ENCODE peak calls at places on chromosomes 11 and 22, in five cellular contexts. One of them, this sample, is unnamed.

GRCh38 chr11:58864335-58864734 is 19.8 kb upstream of the GLYATL2 start:
- DNase-seq in anterior cingulate cortex: no peak
- DNase-seq in left lobe of liver: no peak
- DNase-seq in activated gamma-delta T cell treated with Interleukin-2 at 50 U/mL for 16 hours: no peak
- DNase-seq in cardiac muscle cell: no peak
- DNase-seq in this sample: no peak

GRCh38 chr11:4025957-4026324 is 68.7 kb upstream of the RRM1 start:
- DNase-seq in activated gamma-delta T cell treated with Interleukin-2 at 50 U/mL for 16 hours: no peak
- DNase-seq in cardiac muscle cell: peak
- DNase-seq in left lobe of liver: no peak
- DNase-seq in anterior cingulate cortex: no peak
- DNase-seq in this sample: peak

GRCh38 chr22:28013611-28014010 is 94.6 kb upstream of the PITPNB start:
- DNase-seq in anterior cingulate cortex: no peak
- DNase-seq in left lobe of liver: no peak
- DNase-seq in activated gamma-delta T cell treated with Interleukin-2 at 50 U/mL for 16 hours: no peak
- DNase-seq in cardiac muscle cell: no peak
- DNase-seq in this sample: no peak

GRCh38 chr22:30263883-30264282 is 2.8 kb downstream of the OSM start:
- DNase-seq in cardiac muscle cell: no peak
- DNase-seq in activated gamma-delta T cell treated with Interleukin-2 at 50 U/mL for 16 hours: no peak
- DNase-seq in anterior cingulate cortex: no peak
- DNase-seq in left lobe of liver: no peak
- DNase-seq in this sample: no peak

GRCh38 chr11:69624293-69624692 is 16.7 kb upstream of the CCND1 start:
- DNase-seq in activated gamma-delta T cell treated with Interleukin-2 at 50 U/mL for 16 hours: no peak
- DNase-seq in left lobe of liver: no peak
- DNase-seq in anterior cingulate cortex: no peak
- DNase-seq in cardiac muscle cell: no peak
- DNase-seq in this sample: no peak

GRCh38 chr11:82718307-82718706 is 15.4 kb downstream of the FAM181B start:
- DNase-seq in left lobe of liver: no peak
- DNase-seq in activated gamma-delta T cell treated with Interleukin-2 at 50 U/mL for 16 hours: no peak
- DNase-seq in anterior cingulate cortex: peak
- DNase-seq in cardiac muscle cell: peak
- DNase-seq in this sample: peak

GRCh38 chr11:29184939-29185890 is 831.6 kb downstream of the KCNA4 start:
- DNase-seq in anterior cingulate cortex: no peak
- DNase-seq in left lobe of liver: no peak
- DNase-seq in activated gamma-delta T cell treated with Interleukin-2 at 50 U/mL for 16 hours: no peak
- DNase-seq in cardiac muscle cell: peak
- DNase-seq in this sample: peak

GRCh38 chr11:112017538-112017937 is 7.7 kb upstream of the DLAT start:
- DNase-seq in cardiac muscle cell: peak
- DNase-seq in activated gamma-delta T cell treated with Interleukin-2 at 50 U/mL for 16 hours: no peak
- DNase-seq in left lobe of liver: peak
- DNase-seq in anterior cingulate cortex: no peak
- DNase-seq in this sample: peak

GRCh38 chr11:26599421-26599820 is 27.4 kb upstream of the MUC15 start:
- DNase-seq in activated gamma-delta T cell treated with Interleukin-2 at 50 U/mL for 16 hours: no peak
- DNase-seq in cardiac muscle cell: peak
- DNase-seq in anterior cingulate cortex: no peak
- DNase-seq in left lobe of liver: no peak
- DNase-seq in this sample: peak

GRCh38 chr22:42442746-42443145 is 10.5 kb upstream of the NFAM1 start:
- DNase-seq in cardiac muscle cell: no peak
- DNase-seq in activated gamma-delta T cell treated with Interleukin-2 at 50 U/mL for 16 hours: no peak
- DNase-seq in left lobe of liver: no peak
- DNase-seq in anterior cingulate cortex: no peak
- DNase-seq in this sample: no peak

GRCh38 chr11:14059491-14059890 is 97.0 kb downstream of the SPON1 start:
- DNase-seq in left lobe of liver: no peak
- DNase-seq in activated gamma-delta T cell treated with Interleukin-2 at 50 U/mL for 16 hours: no peak
- DNase-seq in anterior cingulate cortex: no peak
- DNase-seq in cardiac muscle cell: no peak
- DNase-seq in this sample: no peak

GRCh38 chr22:47300698-47301405 is 538.4 kb downstream of the TBC1D22A start:
- DNase-seq in left lobe of liver: no peak
- DNase-seq in cardiac muscle cell: no peak
- DNase-seq in anterior cingulate cortex: no peak
- DNase-seq in activated gamma-delta T cell treated with Interleukin-2 at 50 U/mL for 16 hours: no peak
- DNase-seq in this sample: no peak

GRCh38 chr22:38981005-38981658 is 1.0 kb upstream of the APOBEC3B start:
- DNase-seq in activated gamma-delta T cell treated with Interleukin-2 at 50 U/mL for 16 hours: no peak
- DNase-seq in left lobe of liver: no peak
- DNase-seq in cardiac muscle cell: peak
- DNase-seq in anterior cingulate cortex: no peak
- DNase-seq in this sample: peak

GRCh38 chr11:69494851-69495250 is 13.4 kb downstream of the LINC01488 start:
- DNase-seq in anterior cingulate cortex: no peak
- DNase-seq in cardiac muscle cell: no peak
- DNase-seq in activated gamma-delta T cell treated with Interleukin-2 at 50 U/mL for 16 hours: no peak
- DNase-seq in left lobe of liver: no peak
- DNase-seq in this sample: no peak

GRCh38 chr11:76655466-76656086 is 15.0 kb downstream of the LRRC32 start:
- DNase-seq in anterior cingulate cortex: no peak
- DNase-seq in left lobe of liver: peak
- DNase-seq in activated gamma-delta T cell treated with Interleukin-2 at 50 U/mL for 16 hours: no peak
- DNase-seq in cardiac muscle cell: no peak
- DNase-seq in this sample: no peak